ENCODE peak calls at places on chromosome 12, in nine cellular contexts. O is tibial nerve, U is HCT116, J is heart right ventricle, R is suprapubic skin, Y is PC-3, C is adrenal gland, T is dorsolateral prefrontal cortex, V is aorta. N is an unnamed sample. For H3K27me3, the result is how much of the 10 kb centered on the place peaks cover.

GRCh38 chr12:86658303-86658702 is 402.1 kb upstream of the MGAT4C start:
- DNase-seq in O (no peak), J (no peak), R (no peak), V (no peak), C (no peak), Y (no peak), U (no peak), T (no peak), N (no peak)

GRCh38 chr12:92194566-92194965 is 48.9 kb upstream of the BTG1 start:
- DNase-seq in T (no peak), O (no peak), J (no peak), R (no peak), V (no peak), C (no peak), Y (no peak), U (no peak), N (no peak)

GRCh38 chr12:104643093-104643646 is 186.4 kb downstream of the CHST11 start:
- DNase-seq in U (no peak), O (no peak), Y (no peak), C (no peak), V (no peak), T (no peak), J (no peak), R (no peak), N (no peak)

GRCh38 chr12:39816671-39817185 is 197.1 kb upstream of the ABCD2 start:
- DNase-seq in R (no peak), U (no peak), Y (no peak), C (no peak), J (no peak), O (no peak), T (no peak), V (no peak), N (no peak)

GRCh38 chr12:95102916-95103671 is 29.7 kb upstream of the NR2C1 start:
- DNase-seq in J (no peak), R (no peak), C (no peak), V (no peak), O (no peak), T (no peak), U (peak), Y (peak), N (no peak)

GRCh38 chr12:45704968-45705367 is 24.5 kb upstream of the ARID2 start:
- DNase-seq in U (no peak), R (no peak), Y (no peak), V (no peak), J (peak), C (no peak), O (no peak), T (no peak), N (no peak)

GRCh38 chr12:122946690-122947271 is 19.5 kb downstream of the ABCB9 start:
- DNase-seq in U (peak), C (peak), V (peak), O (peak), T (peak), Y (peak), J (peak), R (peak), N (peak)

GRCh38 chr12:94379479-94380113 is 80.1 kb downstream of the CEP83 start:
- DNase-seq in C (no peak), R (no peak), O (no peak), V (no peak), T (no peak), J (no peak), Y (no peak), U (no peak), N (no peak)

GRCh38 chr12:49716546-49716945 is 9.3 kb upstream of the FMNL3 start:
- DNase-seq in O (no peak), Y (no peak), C (no peak), J (no peak), R (no peak), T (no peak), V (no peak), U (no peak), N (no peak)

GRCh38 chr12:98478606-98479005 is 36.8 kb upstream of the TMPO start:
- DNase-seq in V (no peak), C (no peak), U (no peak), O (no peak), J (no peak), T (no peak), R (no peak), Y (no peak), N (no peak)

GRCh38 chr12:13104403-13104802 is 936 bp upstream of the GSG1 start:
- DNase-seq in C (no peak), U (no peak), R (no peak), O (no peak), J (no peak), T (no peak), Y (no peak), V (no peak), N (no peak)

GRCh38 chr12:99558113-99558512 is 89.4 kb upstream of the GARIN6 start:
- DNase-seq in C (no peak), V (no peak), R (no peak), T (no peak), U (no peak), Y (no peak), J (no peak), O (no peak), N (no peak)

GRCh38 chr12:99824900-99825562 is 159.7 kb downstream of the ANKS1B start:
- DNase-seq in J (no peak), T (no peak), R (no peak), O (no peak), C (no peak), Y (no peak), V (peak), U (no peak), N (no peak)

GRCh38 chr12:89707623-89707991 is 1.0 kb downstream of the ATP2B1 start:
- DNase-seq in V (peak), R (peak), J (peak), C (peak), Y (no peak), U (no peak), O (no peak), T (peak), N (peak)

GRCh38 chr12:89707992-89708792 is 446 bp downstream of the ATP2B1 start:
- DNase-seq in R (peak), Y (peak), T (peak), C (peak), O (peak), U (no peak), V (peak), J (peak), N (peak)

GRCh38 chr12:89709157-89709993 is 737 bp upstream of the ATP2B1 start:
- DNase-seq in U (peak), C (peak), V (peak), J (peak), O (peak), Y (peak), T (peak), R (peak), N (peak)

GRCh38 chr12:89709994-89710872 is 1.6 kb upstream of the ATP2B1 start:
- DNase-seq in C (peak), J (peak), R (peak), U (no peak), O (peak), T (peak), Y (peak), V (peak), N (peak)

GRCh38 chr12:89708793-89709156 is at the start of gene ATP2B1:
- DNase-seq in C (peak), T (peak), J (peak), R (peak), V (peak), U (peak), Y (peak), O (peak), N (peak)
- H3K27me3 ChIP-seq in C (under half), T (under half), J (under half), R (under half), V (under half), U (under half), Y (under half), O (under half), N (under half)

GRCh38 chr12:64828713-64829112 is 4.3 kb downstream of the TBC1D30 start:
- DNase-seq in C (no peak), J (no peak), Y (no peak), V (no peak), R (no peak), U (no peak), O (no peak), T (no peak), N (no peak)
- H3K27me3 ChIP-seq in C (under half), J (half or more), Y (under half), V (under half), R (under half), U (under half), O (under half), T (under half), N (under half)

DNA sequence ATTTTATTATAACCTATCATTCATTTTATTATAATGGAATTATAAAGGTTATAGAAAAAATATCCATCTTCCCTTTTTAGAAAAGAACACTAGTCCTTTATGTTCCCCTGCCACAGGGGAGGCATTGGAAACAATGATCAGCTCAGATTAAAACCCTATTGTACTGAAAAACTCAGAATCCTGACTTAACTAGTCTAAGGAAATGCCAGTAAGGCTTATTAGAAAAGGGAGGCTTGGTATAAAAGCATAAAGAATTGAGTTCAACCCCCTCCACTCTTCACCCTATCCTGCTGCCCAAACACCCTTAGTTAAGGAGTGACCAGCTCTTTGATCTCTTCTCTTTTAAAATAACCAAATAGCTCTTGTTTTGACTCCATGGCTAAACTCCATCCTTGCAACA is 36.0 kb downstream of the PUS7L start:
- DNase-seq in U (no peak), J (no peak), C (no peak), O (no peak), Y (no peak), V (no peak), T (no peak), R (no peak), N (no peak)
- H3K27me3 ChIP-seq in U (under half), J (under half), C (under half), O (under half), Y (under half), V (under half), T (under half), R (under half), N (under half)

GRCh38 chr12:75205556-75205955 is 4.1 kb downstream of the KCNC2 start:
- DNase-seq in J (no peak), O (no peak), C (no peak), U (no peak), Y (no peak), V (no peak), R (no peak), T (no peak), N (no peak)
- H3K27me3 ChIP-seq in J (under half), O (under half), C (under half), U (under half), Y (under half), V (under half), R (under half), T (under half), N (under half)

GRCh38 chr12:53950789-53951576 is 3.7 kb upstream of the HOXC12 start:
- DNase-seq in Y (no peak), U (no peak), T (no peak), O (no peak), C (no peak), R (no peak), J (no peak), V (no peak), N (no peak)
- H3K27me3 ChIP-seq in Y (under half), U (under half), T (under half), O (under half), C (half or more), R (half or more), J (half or more), V (under half), N (under half)

GRCh38 chr12:124686001-124686884 is 118.8 kb upstream of the NCOR2 start:
- DNase-seq in Y (peak), R (no peak), U (no peak), V (no peak), T (no peak), O (no peak), C (no peak), J (no peak), N (no peak)

GRCh38 chr12:124689585-124689984 is 122.2 kb upstream of the NCOR2 start:
- DNase-seq in O (no peak), T (no peak), V (no peak), J (no peak), U (no peak), Y (no peak), C (no peak), R (no peak), N (no peak)

GRCh38 chr12:124686885-124687694 is 119.7 kb upstream of the NCOR2 start:
- DNase-seq in J (no peak), V (no peak), T (no peak), U (no peak), R (no peak), O (no peak), C (no peak), Y (no peak), N (no peak)

GRCh38 chr12:124688356-124688992 is 121.1 kb upstream of the NCOR2 start:
- DNase-seq in T (no peak), Y (no peak), C (no peak), R (no peak), V (no peak), U (no peak), J (no peak), O (no peak), N (no peak)

DNA sequence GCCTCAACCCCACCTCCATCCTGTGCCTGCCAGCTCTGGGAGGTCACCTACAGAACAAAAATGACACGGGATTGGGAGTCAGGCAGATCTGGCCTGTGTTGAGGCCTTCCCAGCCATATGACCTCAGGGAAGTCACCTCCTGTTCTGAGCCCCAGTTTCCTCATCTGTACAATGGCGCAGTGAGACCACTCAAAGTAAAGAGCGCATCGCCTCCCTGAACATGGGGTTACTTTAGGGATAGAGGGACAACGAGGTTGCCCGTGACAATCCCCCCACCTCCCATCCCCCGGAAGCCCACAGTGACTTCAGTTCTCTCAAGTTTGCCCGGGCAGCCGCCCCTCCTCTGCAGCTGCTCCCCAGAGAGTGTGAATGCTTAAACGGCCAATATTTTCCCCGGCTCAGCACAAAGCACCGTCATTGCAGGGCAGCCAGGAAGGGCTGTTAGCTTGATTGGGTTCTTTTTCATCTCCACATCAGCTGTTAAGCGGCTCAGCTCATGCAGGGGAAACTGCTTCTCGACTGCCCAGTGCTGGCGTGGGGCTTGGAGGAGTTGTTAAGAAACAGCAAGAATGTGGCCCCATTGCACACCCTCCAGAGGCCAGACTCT is 120.4 kb upstream of the NCOR2 start:
- DNase-seq in R (no peak), U (no peak), Y (no peak), C (no peak), J (peak), O (no peak), T (no peak), V (peak), N (no peak)
- H3K27me3 ChIP-seq in R (under half), U (under half), Y (under half), C (under half), J (under half), O (under half), T (under half), V (under half), N (under half)

GRCh38 chr12:54624316-54625279 is 10.1 kb downstream of the LACRT start:
- DNase-seq in U (no peak), V (no peak), O (no peak), C (peak), J (no peak), T (no peak), R (no peak), Y (no peak), N (no peak)
- H3K27me3 ChIP-seq in U (under half), V (under half), O (under half), C (under half), J (half or more), T (under half), R (under half), Y (under half), N (under half)

N was measured in body of pancreas.